ENCODE peak calls at places on chromosomes 3 and 15, in nine cellular contexts. C, W, X, R, B, Q, K, D and A are unnamed samples.

GRCh38 chr15:42918047-42918446 is 2.5 kb downstream of the TTBK2 start:
- DNase-seq in R (no peak), Q (no peak), K (no peak), X (no peak), W (no peak), D (no peak), B (no peak), C (peak; percentile 14), A (peak; percentile 39)

GRCh38 chr3:194262345-194263305 is 88.5 kb downstream of the CPN2 start:
- DNase-seq in C (no peak), K (no peak), W (no peak), X (no peak), Q (no peak), D (no peak), B (no peak), R (no peak), A (no peak)

GRCh38 chr3:167852216-167852615 is 116.7 kb downstream of the SERPINI1 start:
- DNase-seq in R (no peak), D (no peak), W (peak; percentile 75), B (no peak), Q (peak; percentile 31), X (no peak), C (no peak), K (no peak), A (no peak)

GRCh38 chr15:74420193-74420905 is 13.4 kb downstream of the SEMA7A start:
- DNase-seq in X (no peak), B (no peak), W (peak; percentile 67), K (peak; percentile 89), D (no peak), R (no peak), Q (peak; percentile 45), C (peak; percentile 33), A (no peak)

GRCh38 chr15:51687565-51687964 is 6.3 kb downstream of the SCG3 start:
- DNase-seq in W (no peak), B (no peak), C (no peak), Q (no peak), X (no peak), R (no peak), K (no peak), D (no peak), A (no peak)

GRCh38 chr15:64898406-64898805 is 13.3 kb upstream of the ANKDD1A start:
- DNase-seq in B (no peak), Q (no peak), R (no peak), X (no peak), C (no peak), D (no peak), K (no peak), W (no peak), A (no peak)

GRCh38 chr15:37585966-37586656 is 348.3 kb upstream of the TMCO5A start:
- DNase-seq in C (no peak), B (no peak), R (no peak), K (no peak), X (no peak), Q (peak; percentile 80), W (peak; percentile 33), D (no peak), A (no peak)

GRCh38 chr3:50364573-50365079 is 5.3 kb upstream of the TMEM115 start:
- DNase-seq in Q (peak; percentile 53), C (no peak), K (no peak), X (peak; percentile 75), W (no peak), R (no peak), B (peak; percentile 58), D (no peak), A (no peak)

GRCh38 chr3:189902230-189903186 is 218.2 kb downstream of the P3H2 start:
- DNase-seq in K (no peak), W (no peak), R (no peak), D (no peak), Q (peak; percentile 5), B (no peak), X (no peak), C (no peak), A (no peak)

DNA sequence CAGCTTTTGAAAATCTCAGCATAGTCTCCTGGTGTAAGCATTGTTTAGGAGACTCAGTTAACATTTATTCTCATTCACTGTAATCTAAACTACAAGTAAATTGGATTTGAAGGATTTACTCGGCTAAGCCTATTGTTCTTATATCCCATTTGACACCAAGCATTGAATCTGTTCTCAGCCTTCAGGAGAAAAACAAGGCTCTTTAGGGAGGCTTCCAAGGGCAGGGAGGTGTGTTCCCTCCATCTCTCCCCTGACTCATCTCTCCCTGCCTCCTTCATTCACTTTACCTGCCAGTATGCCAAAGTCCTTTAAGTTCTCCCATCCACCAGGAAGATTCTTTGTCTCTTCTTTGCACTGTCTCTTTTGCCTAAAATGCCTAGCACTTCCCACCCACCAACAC is 347.8 kb downstream of the MFSD1 start:
- DNase-seq in D (no peak), W (no peak), K (no peak), Q (no peak), X (no peak), B (no peak), C (no peak), R (no peak), A (no peak)
- H3K4me2 ChIP-seq in D (no peak overlapping the region), W (no peak overlapping the region), K (no peak overlapping the region), Q (no peak overlapping the region), X (no peak overlapping the region), B (no peak overlapping the region), C (no peak overlapping the region), R (no peak overlapping the region), A (no peak overlapping the region)

GRCh38 chr3:51538459-51539290 is at the start of gene RAD54L2:
- DNase-seq in K (peak; percentile 81), R (peak; percentile 56), C (peak; percentile 82), X (peak; percentile 89), Q (peak; percentile 93), B (peak; percentile 93), W (peak; percentile 89), D (peak; percentile 93), A (peak; percentile 87)

GRCh38 chr3:51549311-51549710 is 10.8 kb downstream of the RAD54L2 start:
- DNase-seq in K (no peak), B (no peak), W (no peak), D (no peak), Q (no peak), X (no peak), R (no peak), C (no peak), A (no peak)

GRCh38 chr3:51539291-51539891 is 872 bp downstream of the RAD54L2 start:
- DNase-seq in D (peak; percentile 51), K (peak; percentile 8), B (peak; percentile 46), Q (peak; percentile 90), C (peak; percentile 27), W (peak; percentile 50), X (peak; percentile 59), R (no peak), A (peak; percentile 51)

GRCh38 chr3:51547274-51547673 is 8.8 kb downstream of the RAD54L2 start:
- DNase-seq in X (no peak), Q (no peak), K (no peak), W (no peak), D (no peak), R (no peak), B (no peak), C (no peak), A (no peak)

DNA sequence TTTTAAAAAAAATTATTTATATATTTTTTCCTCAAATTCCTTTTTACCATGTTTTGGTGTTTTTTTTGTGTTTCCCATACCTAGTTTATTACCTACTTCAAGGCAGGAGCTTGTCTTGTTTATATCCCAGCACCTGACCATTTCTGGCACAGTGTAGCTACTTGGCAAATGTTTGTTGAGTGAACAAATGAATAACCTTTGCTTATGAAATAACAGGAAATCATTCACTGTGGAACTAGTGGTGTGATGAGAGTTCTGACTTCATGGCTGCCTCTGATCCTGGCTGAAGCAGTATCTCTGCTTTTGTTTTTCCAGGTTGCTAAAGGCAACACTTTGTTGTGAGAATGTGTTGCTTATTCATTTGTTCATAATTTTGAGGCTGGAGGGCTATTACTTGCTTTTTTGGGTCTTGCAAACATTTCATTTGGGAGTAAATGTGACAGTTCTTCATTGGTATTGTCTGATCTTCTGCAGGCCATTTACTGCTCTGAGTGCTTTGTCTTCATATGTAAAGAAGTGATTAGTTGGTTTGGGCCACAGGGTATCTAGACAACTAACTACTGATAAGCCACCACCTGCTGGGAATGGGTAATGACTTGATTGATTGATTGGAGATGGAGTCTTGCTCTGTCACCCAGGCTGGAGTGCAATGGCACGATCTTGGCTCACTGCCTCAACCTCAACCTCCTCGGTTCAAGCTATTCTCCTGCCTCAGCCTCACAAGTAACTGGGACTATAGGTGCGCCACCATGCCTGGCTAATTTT is 5.7 kb downstream of the RAD54L2 start:
- DNase-seq in K (no peak), D (no peak), C (no peak), Q (peak; percentile 23), B (no peak), W (no peak), R (no peak), X (no peak), A (no peak)
- H3K9me2 ChIP-seq in K (no peaks in the 10 kb centered on the region), D (no peaks in the 10 kb centered on the region), C (no peaks in the 10 kb centered on the region), Q (no peaks in the 10 kb centered on the region), B (no peaks in the 10 kb centered on the region), W (no peaks in the 10 kb centered on the region), R (no peaks in the 10 kb centered on the region), X (no peaks in the 10 kb centered on the region), A (no peaks in the 10 kb centered on the region)

DNA sequence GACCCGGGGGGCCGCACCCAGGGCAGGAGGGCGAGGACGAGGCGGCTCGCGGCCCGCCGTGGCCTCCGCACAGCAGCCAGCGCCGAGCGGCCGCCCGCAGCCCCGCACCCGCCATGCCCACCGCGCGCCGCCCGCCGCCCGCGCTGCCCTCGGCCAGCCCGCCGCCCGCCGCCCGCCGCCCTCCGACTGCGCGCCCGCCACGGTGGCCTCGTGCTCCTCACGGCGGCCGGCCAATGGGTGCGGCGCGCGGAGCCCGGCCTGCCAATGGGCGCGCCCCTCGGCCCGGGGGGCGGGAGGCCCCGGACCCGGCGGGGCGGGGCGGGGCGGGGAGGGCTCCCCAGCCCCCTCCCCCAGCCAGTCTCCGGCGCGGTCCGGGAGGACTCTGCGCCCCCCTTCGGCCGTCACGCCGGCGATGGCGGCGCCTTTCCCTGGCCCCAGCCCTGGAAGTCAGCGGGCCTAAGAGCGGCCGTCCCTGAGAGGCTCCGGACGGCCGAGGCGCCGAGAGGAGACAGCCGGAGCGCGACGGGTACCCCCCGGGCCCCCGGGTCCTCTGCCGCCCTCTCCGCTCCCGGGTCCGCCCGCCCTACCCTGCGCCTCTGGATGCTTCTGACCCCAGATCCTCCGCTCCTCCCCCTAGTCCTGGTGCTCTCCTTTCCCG is at the start of gene NT5DC2:
- DNase-seq in Q (peak; percentile 89), D (peak; percentile 98), W (peak; percentile 83), X (peak; percentile 77), R (no peak), B (peak; percentile 92), C (peak; percentile 72), K (peak; percentile 69), A (peak; percentile 87)
- H3K4me2 ChIP-seq in Q (peak within 1 kb of the TSS; percentile 88), D (peak within 1 kb of the TSS; percentile 100), W (peak within 1 kb of the TSS; percentile 89), X (peak within 1 kb of the TSS; percentile 97), R (peak within 1 kb of the TSS; percentile 92), B (peak within 1 kb of the TSS; percentile 94), C (peak within 1 kb of the TSS; percentile 72), K (peak within 1 kb of the TSS; percentile 91), A (peak within 1 kb of the TSS; percentile 99)

DNA sequence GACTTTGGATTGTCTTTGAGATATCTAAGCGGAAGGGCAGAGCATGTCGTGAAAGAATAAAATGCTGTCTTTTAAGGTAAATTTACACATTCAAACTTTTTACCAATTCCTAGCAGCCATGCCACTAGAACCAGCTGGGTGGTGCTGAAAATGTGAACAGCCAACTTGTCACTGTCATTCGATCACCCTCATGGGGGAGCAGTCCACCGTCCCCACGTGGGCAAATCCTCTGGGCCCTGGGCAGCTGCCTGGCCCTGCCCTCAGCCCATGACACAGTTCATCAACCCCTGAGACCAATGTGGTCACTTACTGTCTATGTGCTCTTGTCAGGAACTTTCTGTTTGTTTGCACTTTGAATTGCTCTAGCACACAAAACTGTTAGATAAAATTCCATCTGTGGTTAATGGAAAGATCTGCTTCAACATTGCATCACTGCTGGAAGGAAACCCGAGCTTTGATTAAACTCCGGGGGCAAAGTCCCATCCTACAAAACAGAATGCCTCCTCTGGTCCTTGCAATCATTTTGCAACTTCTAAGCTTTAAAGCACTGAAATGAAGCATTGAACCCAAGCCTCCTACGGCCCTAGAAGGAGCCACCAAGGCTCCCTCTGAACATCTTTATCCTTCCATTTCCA is 50.1 kb downstream of the PCSK6 start:
- DNase-seq in C (no peak), K (no peak), W (peak; percentile 10), X (no peak), B (peak; percentile 63), R (no peak), D (no peak), Q (no peak), A (no peak)
- H3K9me2 ChIP-seq in C (no peaks in the 10 kb centered on the region), K (no peaks in the 10 kb centered on the region), W (no peaks in the 10 kb centered on the region), X (no peaks in the 10 kb centered on the region), B (no peaks in the 10 kb centered on the region), R (no peaks in the 10 kb centered on the region), D (no peaks in the 10 kb centered on the region), Q (no peaks in the 10 kb centered on the region), A (no peaks in the 10 kb centered on the region)